ENCODE peak calls at places on chromosomes 11 and 22, in five cellular contexts. One of them, this sample, is unnamed.

GRCh38 chr22:17199131-17199731 is 20.0 kb downstream of the ADA2 start:
- DNase-seq in MCF 10A: no peak
- DNase-seq in brain microvascular endothelial cell: no peak
- DNase-seq in astrocyte: peak; percentile 61
- DNase-seq in heart left ventricle: peak; percentile 69
- DNase-seq in this sample: no peak

GRCh38 chr22:46417268-46417580 is 81.7 kb downstream of the TRMU start:
- DNase-seq in MCF 10A: no peak
- DNase-seq in astrocyte: no peak
- DNase-seq in heart left ventricle: no peak
- DNase-seq in brain microvascular endothelial cell: no peak
- DNase-seq in this sample: no peak

GRCh38 chr11:134882141-134882540 is 470.1 kb upstream of the B3GAT1 start:
- DNase-seq in astrocyte: no peak
- DNase-seq in brain microvascular endothelial cell: no peak
- DNase-seq in heart left ventricle: no peak
- DNase-seq in MCF 10A: no peak
- DNase-seq in this sample: no peak

GRCh38 chr22:28956506-28956905 is 73.1 kb downstream of the ZNRF3 start:
- DNase-seq in astrocyte: no peak
- DNase-seq in MCF 10A: no peak
- DNase-seq in brain microvascular endothelial cell: no peak
- DNase-seq in heart left ventricle: no peak
- DNase-seq in this sample: no peak

GRCh38 chr22:49969751-49970527 is 9.4 kb downstream of the PIM3 start:
- DNase-seq in brain microvascular endothelial cell: no peak
- DNase-seq in astrocyte: no peak
- DNase-seq in heart left ventricle: peak; percentile 8
- DNase-seq in MCF 10A: no peak
- DNase-seq in this sample: peak; percentile 48

GRCh38 chr22:36334081-36334831 is 53.5 kb downstream of the MYH9 start:
- DNase-seq in heart left ventricle: no peak
- DNase-seq in MCF 10A: no peak
- DNase-seq in brain microvascular endothelial cell: no peak
- DNase-seq in astrocyte: no peak
- DNase-seq in this sample: peak; percentile 67

GRCh38 chr11:109939176-109939810 is 153.9 kb upstream of the ZC3H12C start:
- DNase-seq in heart left ventricle: peak; percentile 19
- DNase-seq in brain microvascular endothelial cell: peak; percentile 68
- DNase-seq in MCF 10A: peak; percentile 86
- DNase-seq in astrocyte: peak; percentile 81
- DNase-seq in this sample: no peak

GRCh38 chr11:76005746-76006145 is 190.7 kb downstream of the UVRAG start:
- DNase-seq in MCF 10A: peak; percentile 39
- DNase-seq in heart left ventricle: no peak
- DNase-seq in astrocyte: peak; percentile 58
- DNase-seq in brain microvascular endothelial cell: peak; percentile 24
- DNase-seq in this sample: no peak

GRCh38 chr11:34926101-34926830 is 9.8 kb downstream of the PDHX start:
- DNase-seq in heart left ventricle: no peak
- DNase-seq in brain microvascular endothelial cell: peak; percentile 24
- DNase-seq in astrocyte: peak; percentile 33
- DNase-seq in MCF 10A: peak; percentile 59
- DNase-seq in this sample: no peak

GRCh38 chr11:2387266-2387982 is 10.3 kb downstream of the CD81 start:
- DNase-seq in astrocyte: no peak
- DNase-seq in MCF 10A: no peak
- DNase-seq in brain microvascular endothelial cell: no peak
- DNase-seq in heart left ventricle: no peak
- DNase-seq in this sample: no peak

GRCh38 chr11:67267188-67268035 is 1.1 kb downstream of the GRK2 start:
- DNase-seq in astrocyte: no peak
- DNase-seq in heart left ventricle: no peak
- DNase-seq in MCF 10A: peak; percentile 49
- DNase-seq in brain microvascular endothelial cell: no peak
- DNase-seq in this sample: peak; percentile 43

GRCh38 chr11:118221419-118221818 is 3.4 kb downstream of the JAML start:
- DNase-seq in heart left ventricle: no peak
- DNase-seq in brain microvascular endothelial cell: no peak
- DNase-seq in MCF 10A: no peak
- DNase-seq in astrocyte: no peak
- DNase-seq in this sample: no peak

GRCh38 chr11:111296196-111296595 is 2.1 kb upstream of the POU2AF3 start:
- DNase-seq in brain microvascular endothelial cell: no peak
- DNase-seq in astrocyte: no peak
- DNase-seq in heart left ventricle: no peak
- DNase-seq in MCF 10A: no peak
- DNase-seq in this sample: no peak

GRCh38 chr11:79352304-79352703 is 88.5 kb downstream of the TENM4 start:
- DNase-seq in brain microvascular endothelial cell: no peak
- DNase-seq in astrocyte: no peak
- DNase-seq in MCF 10A: no peak
- DNase-seq in heart left ventricle: no peak
- DNase-seq in this sample: no peak

GRCh38 chr11:27783701-27784355 is 83.6 kb upstream of the BDNF start:
- DNase-seq in heart left ventricle: no peak
- DNase-seq in MCF 10A: no peak
- DNase-seq in astrocyte: no peak
- DNase-seq in brain microvascular endothelial cell: no peak
- DNase-seq in this sample: no peak

GRCh38 chr11:70110538-70111055 is 32.5 kb downstream of the ANO1 start:
- DNase-seq in MCF 10A: no peak
- DNase-seq in heart left ventricle: no peak
- DNase-seq in brain microvascular endothelial cell: no peak
- DNase-seq in astrocyte: no peak
- DNase-seq in this sample: no peak

GRCh38 chr11:112831969-112832368 is 129.3 kb upstream of the NCAM1 start:
- DNase-seq in heart left ventricle: no peak
- DNase-seq in brain microvascular endothelial cell: no peak
- DNase-seq in astrocyte: no peak
- DNase-seq in MCF 10A: peak; percentile 43
- DNase-seq in this sample: no peak

GRCh38 chr22:38176170-38176741 is 5.4 kb downstream of the PLA2G6 start:
- DNase-seq in astrocyte: peak; percentile 88
- DNase-seq in brain microvascular endothelial cell: peak; percentile 89
- DNase-seq in heart left ventricle: peak; percentile 88
- DNase-seq in MCF 10A: peak; percentile 84
- DNase-seq in this sample: peak; percentile 77

GRCh38 chr11:14905104-14906033 is 13.3 kb upstream of the CYP2R1 start:
- DNase-seq in heart left ventricle: peak; percentile 44
- DNase-seq in astrocyte: peak; percentile 15
- DNase-seq in MCF 10A: no peak
- DNase-seq in brain microvascular endothelial cell: no peak
- DNase-seq in this sample: peak; percentile 61

GRCh38 chr11:132088551-132088950 is 718.1 kb downstream of the NTM start:
- DNase-seq in MCF 10A: no peak
- DNase-seq in heart left ventricle: no peak
- DNase-seq in brain microvascular endothelial cell: no peak
- DNase-seq in astrocyte: no peak
- DNase-seq in this sample: no peak

GRCh38 chr22:30176431-30176830 is 70.1 kb downstream of the LIF start:
- DNase-seq in MCF 10A: no peak
- DNase-seq in astrocyte: no peak
- DNase-seq in heart left ventricle: no peak
- DNase-seq in brain microvascular endothelial cell: no peak
- DNase-seq in this sample: no peak

GRCh38 chr22:30181459-30182353 is 64.9 kb downstream of the LIF start:
- DNase-seq in astrocyte: no peak
- DNase-seq in MCF 10A: no peak
- DNase-seq in heart left ventricle: no peak
- DNase-seq in brain microvascular endothelial cell: no peak
- DNase-seq in this sample: no peak

GRCh38 chr22:30180616-30181015 is 65.9 kb downstream of the LIF start:
- DNase-seq in astrocyte: no peak
- DNase-seq in MCF 10A: no peak
- DNase-seq in brain microvascular endothelial cell: no peak
- DNase-seq in heart left ventricle: no peak
- DNase-seq in this sample: no peak

GRCh38 chr22:30175743-30176288 is 70.7 kb downstream of the LIF start:
- DNase-seq in astrocyte: no peak
- DNase-seq in brain microvascular endothelial cell: no peak
- DNase-seq in heart left ventricle: no peak
- DNase-seq in MCF 10A: no peak
- DNase-seq in this sample: no peak

DNA sequence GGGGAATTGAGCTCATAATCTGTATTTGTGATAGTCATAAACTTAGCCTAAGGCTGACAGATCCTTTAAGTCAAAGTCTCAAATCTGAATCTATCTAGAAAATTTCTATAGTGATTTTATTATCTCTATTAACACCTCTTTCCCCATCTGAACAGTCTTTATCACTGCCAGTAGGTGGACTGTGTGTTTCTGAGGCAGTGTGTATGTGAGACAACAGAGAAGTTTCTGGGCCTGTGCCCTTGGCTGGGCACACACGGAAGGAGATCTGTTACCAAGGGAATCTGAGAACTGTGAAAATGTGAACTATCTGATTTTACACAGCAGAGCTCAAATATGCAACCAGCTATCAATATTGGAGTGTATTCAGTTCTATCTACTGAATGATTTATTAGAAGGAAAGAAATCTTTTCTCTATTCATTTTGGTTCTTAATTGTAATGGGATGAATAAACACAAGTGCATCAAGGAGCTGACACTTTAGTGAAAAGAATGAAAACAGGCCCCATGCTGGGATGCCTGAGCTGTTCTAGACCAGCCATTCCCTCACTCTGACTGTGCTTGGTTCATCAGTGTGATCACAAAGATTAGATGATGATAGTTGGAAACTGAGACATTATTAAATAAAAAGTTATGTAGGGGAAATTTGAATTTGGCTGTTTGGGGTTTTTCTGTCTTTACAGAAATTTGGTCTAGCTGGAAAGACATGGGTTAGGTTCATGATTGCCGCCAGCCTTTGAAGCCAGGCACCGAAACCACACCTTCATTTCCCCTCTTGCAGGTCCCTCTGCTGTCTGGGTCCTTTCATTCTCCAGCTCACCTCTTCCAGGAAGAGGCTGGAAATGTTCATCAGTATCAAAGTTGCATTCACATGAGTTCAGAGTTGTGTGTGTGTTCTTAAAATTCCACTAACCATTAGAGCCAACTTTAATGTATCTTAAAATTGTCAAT is 68.1 kb downstream of the LIF start:
- DNase-seq in heart left ventricle: no peak
- DNase-seq in MCF 10A: peak; percentile 16
- DNase-seq in brain microvascular endothelial cell: no peak
- DNase-seq in astrocyte: no peak
- DNase-seq in this sample: no peak
- TF ChIP-seq CTCF in heart left ventricle: no peak
- TF ChIP-seq CTCF in MCF 10A: no peak
- TF ChIP-seq CTCF in brain microvascular endothelial cell: no peak
- TF ChIP-seq CTCF in astrocyte: peak; percentile 11
- TF ChIP-seq CTCF in this sample: no peak

GRCh38 chr11:115736146-115736545 is 231.9 kb upstream of the CADM1 start:
- DNase-seq in brain microvascular endothelial cell: no peak
- DNase-seq in astrocyte: no peak
- DNase-seq in heart left ventricle: no peak
- DNase-seq in MCF 10A: no peak
- DNase-seq in this sample: no peak
- TF ChIP-seq CTCF in brain microvascular endothelial cell: no peak
- TF ChIP-seq CTCF in astrocyte: no peak
- TF ChIP-seq CTCF in heart left ventricle: no peak
- TF ChIP-seq CTCF in MCF 10A: no peak
- TF ChIP-seq CTCF in this sample: no peak

GRCh38 chr11:124633355-124633754 is 10.7 kb downstream of the TBRG1 start:
- DNase-seq in brain microvascular endothelial cell: peak; percentile 16
- DNase-seq in MCF 10A: peak; percentile 13
- DNase-seq in astrocyte: no peak
- DNase-seq in heart left ventricle: no peak
- DNase-seq in this sample: no peak
- TF ChIP-seq CTCF in brain microvascular endothelial cell: peak; percentile 65
- TF ChIP-seq CTCF in MCF 10A: no peak
- TF ChIP-seq CTCF in astrocyte: peak; percentile 42
- TF ChIP-seq CTCF in heart left ventricle: no peak
- TF ChIP-seq CTCF in this sample: no peak

DNA sequence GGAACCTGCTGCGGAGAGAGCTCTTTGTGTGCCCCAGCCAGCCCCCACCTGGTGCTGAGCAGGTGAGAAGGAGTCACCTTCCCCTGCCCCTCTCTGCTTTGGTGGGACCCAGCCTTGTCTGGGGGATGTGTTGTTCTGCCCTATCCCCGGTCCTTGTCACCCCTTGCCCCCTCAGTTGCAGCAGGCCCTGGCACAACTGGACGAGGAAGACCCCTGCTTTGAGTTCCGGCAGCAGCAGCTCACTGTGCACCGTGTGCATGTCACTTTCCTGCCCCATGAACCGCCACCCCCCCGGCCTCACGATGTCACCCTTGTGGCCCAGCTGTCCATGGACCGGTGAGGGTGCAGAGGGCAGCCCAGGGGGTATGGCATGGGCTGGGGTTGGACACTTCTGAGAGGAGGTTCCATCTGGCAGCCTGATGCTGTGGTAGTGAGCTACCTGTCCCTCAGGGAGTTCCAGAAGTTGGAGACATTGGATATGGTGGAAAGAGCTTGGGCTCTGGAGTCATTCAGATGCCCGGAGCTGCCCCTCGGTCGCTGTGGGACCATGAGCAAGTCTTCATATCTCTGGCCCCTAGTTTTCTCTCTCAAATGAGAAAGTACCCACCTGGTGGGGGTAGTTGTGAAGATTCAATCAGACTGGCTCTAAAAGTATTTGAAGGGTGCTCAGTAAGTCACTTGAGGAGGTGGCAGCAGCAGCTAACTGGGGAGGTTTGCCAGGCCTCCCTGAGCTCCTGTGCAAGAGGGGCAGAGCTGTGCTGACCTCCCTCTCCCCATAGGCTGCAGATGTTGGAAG is 4.3 kb downstream of the LARGE2 start:
- DNase-seq in MCF 10A: no peak
- DNase-seq in brain microvascular endothelial cell: no peak
- DNase-seq in heart left ventricle: peak; percentile 4
- DNase-seq in astrocyte: no peak
- DNase-seq in this sample: no peak
- TF ChIP-seq CTCF in MCF 10A: no peak
- TF ChIP-seq CTCF in brain microvascular endothelial cell: no peak
- TF ChIP-seq CTCF in heart left ventricle: no peak
- TF ChIP-seq CTCF in astrocyte: no peak
- TF ChIP-seq CTCF in this sample: no peak

GRCh38 chr22:41499624-41500280 is 30.8 kb downstream of the ACO2 start:
- DNase-seq in heart left ventricle: no peak
- DNase-seq in astrocyte: no peak
- DNase-seq in brain microvascular endothelial cell: no peak
- DNase-seq in MCF 10A: no peak
- DNase-seq in this sample: no peak

GRCh38 chr22:41500303-41500702 is 31.4 kb downstream of the ACO2 start:
- DNase-seq in astrocyte: no peak
- DNase-seq in brain microvascular endothelial cell: no peak
- DNase-seq in heart left ventricle: no peak
- DNase-seq in MCF 10A: no peak
- DNase-seq in this sample: no peak

GRCh38 chr22:41504397-41504796 is 35.5 kb downstream of the ACO2 start:
- DNase-seq in heart left ventricle: peak; percentile 61
- DNase-seq in astrocyte: no peak
- DNase-seq in brain microvascular endothelial cell: peak; percentile 49
- DNase-seq in MCF 10A: peak; percentile 81
- DNase-seq in this sample: no peak

GRCh38 chr22:41498322-41498721 is 29.4 kb downstream of the ACO2 start:
- DNase-seq in MCF 10A: no peak
- DNase-seq in astrocyte: no peak
- DNase-seq in brain microvascular endothelial cell: no peak
- DNase-seq in heart left ventricle: no peak
- DNase-seq in this sample: no peak

GRCh38 chr22:41501209-41501608 is 32.3 kb downstream of the ACO2 start:
- DNase-seq in heart left ventricle: no peak
- DNase-seq in MCF 10A: peak; percentile 41
- DNase-seq in brain microvascular endothelial cell: no peak
- DNase-seq in astrocyte: no peak
- DNase-seq in this sample: no peak
- TF ChIP-seq CTCF in heart left ventricle: no peak
- TF ChIP-seq CTCF in MCF 10A: peak; percentile 24
- TF ChIP-seq CTCF in brain microvascular endothelial cell: peak; percentile 48
- TF ChIP-seq CTCF in astrocyte: no peak
- TF ChIP-seq CTCF in this sample: no peak

This sample was measured in CD14-positive monocyte.